ENCODE peak calls at places on chromosomes 1 and 21, in eight cellular contexts. One of them, this sample, is unnamed.

GRCh38 chr1:99935534-99935933 is 34.3 kb upstream of the SLC35A3 start:
- DNase-seq in stimulated activated CD8-positive, alpha-beta memory T cell treated with anti-CD3 and anti-CD28 coated beads, Interleukin-12 subunit alpha, Interleukin-12 subunit beta, amount 100 ng/mL, for 4 hours: no peak
- DNase-seq in stimulated activated CD4-positive, alpha-beta T cell treated with anti-CD3 and anti-CD28 coated beads, Interleukin-15, amount 100 ng/mL, for 1 hour: no peak
- DNase-seq in epithelial cell of prostate: no peak
- DNase-seq in right lobe of liver: no peak
- DNase-seq in G401: no peak
- DNase-seq in tibial nerve: no peak
- DNase-seq in T-helper 17 cell: no peak
- DNase-seq in this sample: peak

GRCh38 chr1:14424325-14425000 is 174.0 kb upstream of the KAZN start:
- DNase-seq in T-helper 17 cell: no peak
- DNase-seq in G401: peak
- DNase-seq in stimulated activated CD4-positive, alpha-beta T cell treated with anti-CD3 and anti-CD28 coated beads, Interleukin-15, amount 100 ng/mL, for 1 hour: no peak
- DNase-seq in stimulated activated CD8-positive, alpha-beta memory T cell treated with anti-CD3 and anti-CD28 coated beads, Interleukin-12 subunit alpha, Interleukin-12 subunit beta, amount 100 ng/mL, for 4 hours: no peak
- DNase-seq in right lobe of liver: no peak
- DNase-seq in epithelial cell of prostate: no peak
- DNase-seq in tibial nerve: no peak
- DNase-seq in this sample: no peak

GRCh38 chr1:229716064-229716463 is 90.0 kb downstream of the URB2 start:
- DNase-seq in right lobe of liver: no peak
- DNase-seq in stimulated activated CD4-positive, alpha-beta T cell treated with anti-CD3 and anti-CD28 coated beads, Interleukin-15, amount 100 ng/mL, for 1 hour: no peak
- DNase-seq in tibial nerve: no peak
- DNase-seq in epithelial cell of prostate: no peak
- DNase-seq in stimulated activated CD8-positive, alpha-beta memory T cell treated with anti-CD3 and anti-CD28 coated beads, Interleukin-12 subunit alpha, Interleukin-12 subunit beta, amount 100 ng/mL, for 4 hours: no peak
- DNase-seq in G401: no peak
- DNase-seq in T-helper 17 cell: no peak
- DNase-seq in this sample: no peak

GRCh38 chr1:23628951-23629387 is 62.6 kb upstream of the RPL11 start:
- DNase-seq in stimulated activated CD8-positive, alpha-beta memory T cell treated with anti-CD3 and anti-CD28 coated beads, Interleukin-12 subunit alpha, Interleukin-12 subunit beta, amount 100 ng/mL, for 4 hours: no peak
- DNase-seq in epithelial cell of prostate: no peak
- DNase-seq in stimulated activated CD4-positive, alpha-beta T cell treated with anti-CD3 and anti-CD28 coated beads, Interleukin-15, amount 100 ng/mL, for 1 hour: no peak
- DNase-seq in G401: no peak
- DNase-seq in right lobe of liver: no peak
- DNase-seq in tibial nerve: no peak
- DNase-seq in T-helper 17 cell: no peak
- DNase-seq in this sample: no peak

GRCh38 chr1:8115031-8115768 is 89.1 kb upstream of the ERRFI1 start:
- DNase-seq in right lobe of liver: no peak
- DNase-seq in epithelial cell of prostate: no peak
- DNase-seq in G401: no peak
- DNase-seq in stimulated activated CD4-positive, alpha-beta T cell treated with anti-CD3 and anti-CD28 coated beads, Interleukin-15, amount 100 ng/mL, for 1 hour: no peak
- DNase-seq in T-helper 17 cell: no peak
- DNase-seq in tibial nerve: no peak
- DNase-seq in stimulated activated CD8-positive, alpha-beta memory T cell treated with anti-CD3 and anti-CD28 coated beads, Interleukin-12 subunit alpha, Interleukin-12 subunit beta, amount 100 ng/mL, for 4 hours: no peak
- DNase-seq in this sample: no peak

GRCh38 chr1:112718691-112719418 is 3.7 kb upstream of the PPM1J start:
- DNase-seq in right lobe of liver: peak
- DNase-seq in G401: peak
- DNase-seq in stimulated activated CD4-positive, alpha-beta T cell treated with anti-CD3 and anti-CD28 coated beads, Interleukin-15, amount 100 ng/mL, for 1 hour: peak
- DNase-seq in stimulated activated CD8-positive, alpha-beta memory T cell treated with anti-CD3 and anti-CD28 coated beads, Interleukin-12 subunit alpha, Interleukin-12 subunit beta, amount 100 ng/mL, for 4 hours: peak
- DNase-seq in T-helper 17 cell: peak
- DNase-seq in tibial nerve: peak
- DNase-seq in epithelial cell of prostate: no peak
- DNase-seq in this sample: no peak

GRCh38 chr1:159055181-159055621 is 21.4 kb downstream of the AIM2 start:
- DNase-seq in stimulated activated CD8-positive, alpha-beta memory T cell treated with anti-CD3 and anti-CD28 coated beads, Interleukin-12 subunit alpha, Interleukin-12 subunit beta, amount 100 ng/mL, for 4 hours: no peak
- DNase-seq in G401: peak
- DNase-seq in epithelial cell of prostate: peak
- DNase-seq in T-helper 17 cell: no peak
- DNase-seq in tibial nerve: no peak
- DNase-seq in stimulated activated CD4-positive, alpha-beta T cell treated with anti-CD3 and anti-CD28 coated beads, Interleukin-15, amount 100 ng/mL, for 1 hour: no peak
- DNase-seq in right lobe of liver: no peak
- DNase-seq in this sample: peak

GRCh38 chr1:29122662-29122986 is 1.1 kb downstream of the TMEM200B start:
- DNase-seq in epithelial cell of prostate: no peak
- DNase-seq in stimulated activated CD4-positive, alpha-beta T cell treated with anti-CD3 and anti-CD28 coated beads, Interleukin-15, amount 100 ng/mL, for 1 hour: no peak
- DNase-seq in G401: no peak
- DNase-seq in right lobe of liver: peak
- DNase-seq in T-helper 17 cell: no peak
- DNase-seq in stimulated activated CD8-positive, alpha-beta memory T cell treated with anti-CD3 and anti-CD28 coated beads, Interleukin-12 subunit alpha, Interleukin-12 subunit beta, amount 100 ng/mL, for 4 hours: no peak
- DNase-seq in tibial nerve: peak
- DNase-seq in this sample: peak

GRCh38 chr1:183977717-183978116 is 59.8 kb downstream of the COLGALT2 start:
- DNase-seq in stimulated activated CD8-positive, alpha-beta memory T cell treated with anti-CD3 and anti-CD28 coated beads, Interleukin-12 subunit alpha, Interleukin-12 subunit beta, amount 100 ng/mL, for 4 hours: no peak
- DNase-seq in tibial nerve: no peak
- DNase-seq in stimulated activated CD4-positive, alpha-beta T cell treated with anti-CD3 and anti-CD28 coated beads, Interleukin-15, amount 100 ng/mL, for 1 hour: no peak
- DNase-seq in right lobe of liver: no peak
- DNase-seq in G401: no peak
- DNase-seq in T-helper 17 cell: no peak
- DNase-seq in epithelial cell of prostate: no peak
- DNase-seq in this sample: no peak

GRCh38 chr1:94327001-94327685 is 89.8 kb upstream of the ARHGAP29 start:
- DNase-seq in T-helper 17 cell: no peak
- DNase-seq in G401: no peak
- DNase-seq in right lobe of liver: peak
- DNase-seq in stimulated activated CD8-positive, alpha-beta memory T cell treated with anti-CD3 and anti-CD28 coated beads, Interleukin-12 subunit alpha, Interleukin-12 subunit beta, amount 100 ng/mL, for 4 hours: no peak
- DNase-seq in stimulated activated CD4-positive, alpha-beta T cell treated with anti-CD3 and anti-CD28 coated beads, Interleukin-15, amount 100 ng/mL, for 1 hour: no peak
- DNase-seq in epithelial cell of prostate: no peak
- DNase-seq in tibial nerve: no peak
- DNase-seq in this sample: no peak

GRCh38 chr1:53076165-53076564 is 14.2 kb downstream of the PODN start:
- DNase-seq in epithelial cell of prostate: no peak
- DNase-seq in T-helper 17 cell: peak
- DNase-seq in G401: no peak
- DNase-seq in right lobe of liver: no peak
- DNase-seq in tibial nerve: peak
- DNase-seq in stimulated activated CD4-positive, alpha-beta T cell treated with anti-CD3 and anti-CD28 coated beads, Interleukin-15, amount 100 ng/mL, for 1 hour: no peak
- DNase-seq in stimulated activated CD8-positive, alpha-beta memory T cell treated with anti-CD3 and anti-CD28 coated beads, Interleukin-12 subunit alpha, Interleukin-12 subunit beta, amount 100 ng/mL, for 4 hours: no peak
- DNase-seq in this sample: no peak

GRCh38 chr1:111598534-111598933 is 21.1 kb upstream of the RAP1A start:
- DNase-seq in stimulated activated CD4-positive, alpha-beta T cell treated with anti-CD3 and anti-CD28 coated beads, Interleukin-15, amount 100 ng/mL, for 1 hour: no peak
- DNase-seq in epithelial cell of prostate: no peak
- DNase-seq in T-helper 17 cell: no peak
- DNase-seq in right lobe of liver: no peak
- DNase-seq in tibial nerve: no peak
- DNase-seq in stimulated activated CD8-positive, alpha-beta memory T cell treated with anti-CD3 and anti-CD28 coated beads, Interleukin-12 subunit alpha, Interleukin-12 subunit beta, amount 100 ng/mL, for 4 hours: no peak
- DNase-seq in G401: no peak
- DNase-seq in this sample: no peak

GRCh38 chr21:28426545-28426944 is 566.1 kb downstream of the LTN1 start:
- DNase-seq in T-helper 17 cell: no peak
- DNase-seq in right lobe of liver: no peak
- DNase-seq in G401: no peak
- DNase-seq in epithelial cell of prostate: no peak
- DNase-seq in stimulated activated CD8-positive, alpha-beta memory T cell treated with anti-CD3 and anti-CD28 coated beads, Interleukin-12 subunit alpha, Interleukin-12 subunit beta, amount 100 ng/mL, for 4 hours: no peak
- DNase-seq in stimulated activated CD4-positive, alpha-beta T cell treated with anti-CD3 and anti-CD28 coated beads, Interleukin-15, amount 100 ng/mL, for 1 hour: no peak
- DNase-seq in tibial nerve: no peak
- DNase-seq in this sample: no peak

GRCh38 chr1:197783510-197783948 is 8.2 kb upstream of the DENND1B start:
- DNase-seq in stimulated activated CD4-positive, alpha-beta T cell treated with anti-CD3 and anti-CD28 coated beads, Interleukin-15, amount 100 ng/mL, for 1 hour: no peak
- DNase-seq in epithelial cell of prostate: peak
- DNase-seq in T-helper 17 cell: no peak
- DNase-seq in right lobe of liver: no peak
- DNase-seq in tibial nerve: no peak
- DNase-seq in G401: no peak
- DNase-seq in stimulated activated CD8-positive, alpha-beta memory T cell treated with anti-CD3 and anti-CD28 coated beads, Interleukin-12 subunit alpha, Interleukin-12 subunit beta, amount 100 ng/mL, for 4 hours: no peak
- DNase-seq in this sample: peak

GRCh38 chr1:2596530-2597333 is 10.2 kb downstream of the PRXL2B start:
- DNase-seq in right lobe of liver: peak
- DNase-seq in stimulated activated CD8-positive, alpha-beta memory T cell treated with anti-CD3 and anti-CD28 coated beads, Interleukin-12 subunit alpha, Interleukin-12 subunit beta, amount 100 ng/mL, for 4 hours: no peak
- DNase-seq in tibial nerve: no peak
- DNase-seq in epithelial cell of prostate: no peak
- DNase-seq in stimulated activated CD4-positive, alpha-beta T cell treated with anti-CD3 and anti-CD28 coated beads, Interleukin-15, amount 100 ng/mL, for 1 hour: no peak
- DNase-seq in T-helper 17 cell: no peak
- DNase-seq in G401: no peak
- DNase-seq in this sample: no peak

GRCh38 chr1:222167111-222167510 is 380.8 kb downstream of the HHIPL2 start:
- DNase-seq in right lobe of liver: no peak
- DNase-seq in G401: no peak
- DNase-seq in epithelial cell of prostate: peak
- DNase-seq in stimulated activated CD4-positive, alpha-beta T cell treated with anti-CD3 and anti-CD28 coated beads, Interleukin-15, amount 100 ng/mL, for 1 hour: no peak
- DNase-seq in tibial nerve: no peak
- DNase-seq in T-helper 17 cell: no peak
- DNase-seq in stimulated activated CD8-positive, alpha-beta memory T cell treated with anti-CD3 and anti-CD28 coated beads, Interleukin-12 subunit alpha, Interleukin-12 subunit beta, amount 100 ng/mL, for 4 hours: no peak
- DNase-seq in this sample: peak

GRCh38 chr1:101242331-101243050 is 5.7 kb downstream of the S1PR1 start:
- DNase-seq in tibial nerve: no peak
- DNase-seq in G401: no peak
- DNase-seq in epithelial cell of prostate: no peak
- DNase-seq in T-helper 17 cell: no peak
- DNase-seq in stimulated activated CD8-positive, alpha-beta memory T cell treated with anti-CD3 and anti-CD28 coated beads, Interleukin-12 subunit alpha, Interleukin-12 subunit beta, amount 100 ng/mL, for 4 hours: no peak
- DNase-seq in right lobe of liver: no peak
- DNase-seq in stimulated activated CD4-positive, alpha-beta T cell treated with anti-CD3 and anti-CD28 coated beads, Interleukin-15, amount 100 ng/mL, for 1 hour: no peak
- DNase-seq in this sample: no peak

GRCh38 chr1:204350857-204351573 is 8.7 kb downstream of the PLEKHA6 start:
- DNase-seq in stimulated activated CD8-positive, alpha-beta memory T cell treated with anti-CD3 and anti-CD28 coated beads, Interleukin-12 subunit alpha, Interleukin-12 subunit beta, amount 100 ng/mL, for 4 hours: no peak
- DNase-seq in G401: peak
- DNase-seq in right lobe of liver: no peak
- DNase-seq in stimulated activated CD4-positive, alpha-beta T cell treated with anti-CD3 and anti-CD28 coated beads, Interleukin-15, amount 100 ng/mL, for 1 hour: no peak
- DNase-seq in tibial nerve: peak
- DNase-seq in T-helper 17 cell: no peak
- DNase-seq in epithelial cell of prostate: no peak
- DNase-seq in this sample: no peak

GRCh38 chr1:173052681-173053196 is 2.0 kb upstream of the TNFSF18 start:
- DNase-seq in T-helper 17 cell: no peak
- DNase-seq in right lobe of liver: no peak
- DNase-seq in stimulated activated CD8-positive, alpha-beta memory T cell treated with anti-CD3 and anti-CD28 coated beads, Interleukin-12 subunit alpha, Interleukin-12 subunit beta, amount 100 ng/mL, for 4 hours: no peak
- DNase-seq in tibial nerve: no peak
- DNase-seq in stimulated activated CD4-positive, alpha-beta T cell treated with anti-CD3 and anti-CD28 coated beads, Interleukin-15, amount 100 ng/mL, for 1 hour: no peak
- DNase-seq in G401: no peak
- DNase-seq in epithelial cell of prostate: peak
- DNase-seq in this sample: peak

GRCh38 chr1:77282866-77283539 is 1.2 kb downstream of the AK5 start:
- DNase-seq in epithelial cell of prostate: no peak
- DNase-seq in tibial nerve: no peak
- DNase-seq in stimulated activated CD8-positive, alpha-beta memory T cell treated with anti-CD3 and anti-CD28 coated beads, Interleukin-12 subunit alpha, Interleukin-12 subunit beta, amount 100 ng/mL, for 4 hours: peak
- DNase-seq in G401: no peak
- DNase-seq in stimulated activated CD4-positive, alpha-beta T cell treated with anti-CD3 and anti-CD28 coated beads, Interleukin-15, amount 100 ng/mL, for 1 hour: no peak
- DNase-seq in T-helper 17 cell: no peak
- DNase-seq in right lobe of liver: no peak
- DNase-seq in this sample: no peak

GRCh38 chr1:7398982-7399381 is 372.1 kb upstream of the VAMP3 start:
- DNase-seq in tibial nerve: no peak
- DNase-seq in epithelial cell of prostate: no peak
- DNase-seq in stimulated activated CD4-positive, alpha-beta T cell treated with anti-CD3 and anti-CD28 coated beads, Interleukin-15, amount 100 ng/mL, for 1 hour: no peak
- DNase-seq in stimulated activated CD8-positive, alpha-beta memory T cell treated with anti-CD3 and anti-CD28 coated beads, Interleukin-12 subunit alpha, Interleukin-12 subunit beta, amount 100 ng/mL, for 4 hours: no peak
- DNase-seq in G401: no peak
- DNase-seq in T-helper 17 cell: no peak
- DNase-seq in right lobe of liver: no peak
- DNase-seq in this sample: no peak

GRCh38 chr1:225877570-225877969 is 4.6 kb downstream of the TMEM63A start:
- DNase-seq in right lobe of liver: peak
- DNase-seq in stimulated activated CD4-positive, alpha-beta T cell treated with anti-CD3 and anti-CD28 coated beads, Interleukin-15, amount 100 ng/mL, for 1 hour: no peak
- DNase-seq in G401: peak
- DNase-seq in T-helper 17 cell: no peak
- DNase-seq in tibial nerve: peak
- DNase-seq in epithelial cell of prostate: no peak
- DNase-seq in stimulated activated CD8-positive, alpha-beta memory T cell treated with anti-CD3 and anti-CD28 coated beads, Interleukin-12 subunit alpha, Interleukin-12 subunit beta, amount 100 ng/mL, for 4 hours: no peak
- DNase-seq in this sample: no peak

GRCh38 chr1:222877854-222878253 is 63.0 kb downstream of the DISP1 start:
- DNase-seq in right lobe of liver: no peak
- DNase-seq in tibial nerve: no peak
- DNase-seq in epithelial cell of prostate: no peak
- DNase-seq in stimulated activated CD4-positive, alpha-beta T cell treated with anti-CD3 and anti-CD28 coated beads, Interleukin-15, amount 100 ng/mL, for 1 hour: no peak
- DNase-seq in G401: no peak
- DNase-seq in T-helper 17 cell: no peak
- DNase-seq in stimulated activated CD8-positive, alpha-beta memory T cell treated with anti-CD3 and anti-CD28 coated beads, Interleukin-12 subunit alpha, Interleukin-12 subunit beta, amount 100 ng/mL, for 4 hours: no peak
- DNase-seq in this sample: no peak

GRCh38 chr1:207798847-207799246 is 47.0 kb downstream of the CD46 start:
- DNase-seq in right lobe of liver: no peak
- DNase-seq in tibial nerve: no peak
- DNase-seq in epithelial cell of prostate: no peak
- DNase-seq in stimulated activated CD4-positive, alpha-beta T cell treated with anti-CD3 and anti-CD28 coated beads, Interleukin-15, amount 100 ng/mL, for 1 hour: no peak
- DNase-seq in G401: no peak
- DNase-seq in stimulated activated CD8-positive, alpha-beta memory T cell treated with anti-CD3 and anti-CD28 coated beads, Interleukin-12 subunit alpha, Interleukin-12 subunit beta, amount 100 ng/mL, for 4 hours: no peak
- DNase-seq in T-helper 17 cell: no peak
- DNase-seq in this sample: no peak

GRCh38 chr1:162922196-162922595 is 61.2 kb upstream of the CCDC190 start:
- DNase-seq in G401: no peak
- DNase-seq in tibial nerve: no peak
- DNase-seq in stimulated activated CD8-positive, alpha-beta memory T cell treated with anti-CD3 and anti-CD28 coated beads, Interleukin-12 subunit alpha, Interleukin-12 subunit beta, amount 100 ng/mL, for 4 hours: no peak
- DNase-seq in right lobe of liver: no peak
- DNase-seq in stimulated activated CD4-positive, alpha-beta T cell treated with anti-CD3 and anti-CD28 coated beads, Interleukin-15, amount 100 ng/mL, for 1 hour: no peak
- DNase-seq in epithelial cell of prostate: no peak
- DNase-seq in T-helper 17 cell: no peak
- DNase-seq in this sample: no peak

GRCh38 chr1:38609166-38609880 is 250.2 kb downstream of the RRAGC start:
- DNase-seq in epithelial cell of prostate: no peak
- DNase-seq in stimulated activated CD8-positive, alpha-beta memory T cell treated with anti-CD3 and anti-CD28 coated beads, Interleukin-12 subunit alpha, Interleukin-12 subunit beta, amount 100 ng/mL, for 4 hours: no peak
- DNase-seq in G401: no peak
- DNase-seq in right lobe of liver: no peak
- DNase-seq in stimulated activated CD4-positive, alpha-beta T cell treated with anti-CD3 and anti-CD28 coated beads, Interleukin-15, amount 100 ng/mL, for 1 hour: no peak
- DNase-seq in T-helper 17 cell: no peak
- DNase-seq in tibial nerve: no peak
- DNase-seq in this sample: no peak

GRCh38 chr21:17803536-17803935 is 15.6 kb downstream of the C21orf91 start:
- DNase-seq in stimulated activated CD8-positive, alpha-beta memory T cell treated with anti-CD3 and anti-CD28 coated beads, Interleukin-12 subunit alpha, Interleukin-12 subunit beta, amount 100 ng/mL, for 4 hours: no peak
- DNase-seq in G401: no peak
- DNase-seq in T-helper 17 cell: no peak
- DNase-seq in epithelial cell of prostate: no peak
- DNase-seq in right lobe of liver: no peak
- DNase-seq in tibial nerve: no peak
- DNase-seq in stimulated activated CD4-positive, alpha-beta T cell treated with anti-CD3 and anti-CD28 coated beads, Interleukin-15, amount 100 ng/mL, for 1 hour: no peak
- DNase-seq in this sample: no peak

GRCh38 chr21:21163904-21164303 is 165.7 kb downstream of the NCAM2 start:
- DNase-seq in right lobe of liver: no peak
- DNase-seq in G401: peak
- DNase-seq in stimulated activated CD4-positive, alpha-beta T cell treated with anti-CD3 and anti-CD28 coated beads, Interleukin-15, amount 100 ng/mL, for 1 hour: no peak
- DNase-seq in T-helper 17 cell: no peak
- DNase-seq in epithelial cell of prostate: no peak
- DNase-seq in tibial nerve: peak
- DNase-seq in stimulated activated CD8-positive, alpha-beta memory T cell treated with anti-CD3 and anti-CD28 coated beads, Interleukin-12 subunit alpha, Interleukin-12 subunit beta, amount 100 ng/mL, for 4 hours: no peak
- DNase-seq in this sample: no peak

GRCh38 chr1:110118636-110119396 is 6.6 kb downstream of the UBL4B start:
- DNase-seq in right lobe of liver: no peak
- DNase-seq in stimulated activated CD8-positive, alpha-beta memory T cell treated with anti-CD3 and anti-CD28 coated beads, Interleukin-12 subunit alpha, Interleukin-12 subunit beta, amount 100 ng/mL, for 4 hours: no peak
- DNase-seq in G401: no peak
- DNase-seq in tibial nerve: no peak
- DNase-seq in stimulated activated CD4-positive, alpha-beta T cell treated with anti-CD3 and anti-CD28 coated beads, Interleukin-15, amount 100 ng/mL, for 1 hour: no peak
- DNase-seq in epithelial cell of prostate: no peak
- DNase-seq in T-helper 17 cell: no peak
- DNase-seq in this sample: no peak

GRCh38 chr1:151193304-151193703 is 3.3 kb upstream of the VPS72 start:
- DNase-seq in T-helper 17 cell: no peak
- DNase-seq in stimulated activated CD4-positive, alpha-beta T cell treated with anti-CD3 and anti-CD28 coated beads, Interleukin-15, amount 100 ng/mL, for 1 hour: no peak
- DNase-seq in epithelial cell of prostate: no peak
- DNase-seq in tibial nerve: no peak
- DNase-seq in G401: no peak
- DNase-seq in stimulated activated CD8-positive, alpha-beta memory T cell treated with anti-CD3 and anti-CD28 coated beads, Interleukin-12 subunit alpha, Interleukin-12 subunit beta, amount 100 ng/mL, for 4 hours: no peak
- DNase-seq in right lobe of liver: no peak
- DNase-seq in this sample: no peak

GRCh38 chr1:226787638-226788037 is 48.6 kb upstream of the ITPKB start:
- DNase-seq in epithelial cell of prostate: no peak
- DNase-seq in stimulated activated CD4-positive, alpha-beta T cell treated with anti-CD3 and anti-CD28 coated beads, Interleukin-15, amount 100 ng/mL, for 1 hour: no peak
- DNase-seq in tibial nerve: no peak
- DNase-seq in T-helper 17 cell: no peak
- DNase-seq in stimulated activated CD8-positive, alpha-beta memory T cell treated with anti-CD3 and anti-CD28 coated beads, Interleukin-12 subunit alpha, Interleukin-12 subunit beta, amount 100 ng/mL, for 4 hours: no peak
- DNase-seq in G401: no peak
- DNase-seq in right lobe of liver: no peak
- DNase-seq in this sample: no peak